ENCODE peak calls at places on chromosomes 1 and 21, in seven cellular contexts. G, O, J, V, X, C and A are unnamed samples.

GRCh38 chr1:192814805-192815204 is 6.0 kb downstream of the RGS2 start:
- DNase-seq in G (no peak), O (no peak), J (no peak), V (no peak), X (no peak), C (no peak), A (no peak)

GRCh38 chr1:103284270-103284669 is 175.9 kb upstream of the COL11A1 start:
- DNase-seq in G (no peak), O (no peak), J (no peak), V (no peak), X (no peak), C (peak), A (no peak)

GRCh38 chr21:30257773-30258172 is 25.0 kb downstream of the KRTAP24-1 start:
- DNase-seq in G (peak), O (peak), J (no peak), V (peak), X (peak), C (peak), A (peak)

GRCh38 chr1:72122099-72122893 is 160.0 kb downstream of the NEGR1 start:
- DNase-seq in G (no peak), O (no peak), J (no peak), V (no peak), X (no peak), C (peak), A (no peak)

GRCh38 chr1:105793541-105794146 is 1262.8 kb upstream of the PRMT6 start:
- DNase-seq in G (peak), O (peak), J (peak), V (peak), X (peak), C (peak), A (peak)

GRCh38 chr1:17119744-17120482 is 662 bp upstream of the PADI2 start:
- DNase-seq in G (no peak), O (no peak), J (no peak), V (no peak), X (no peak), C (no peak), A (no peak)

GRCh38 chr1:217134857-217135568 is 411.8 kb upstream of the ESRRG start:
- DNase-seq in G (peak), O (peak), J (no peak), V (no peak), X (no peak), C (peak), A (no peak)

GRCh38 chr1:80509965-80510522 is 1290.7 kb upstream of the ADGRL2 start:
- DNase-seq in G (peak), O (no peak), J (no peak), V (no peak), X (no peak), C (no peak), A (no peak)

GRCh38 chr1:25232866-25233784 is 823 bp upstream of the SYF2 start:
- DNase-seq in G (peak), O (peak), J (peak), V (peak), X (peak), C (peak), A (peak)

GRCh38 chr1:30763654-30764248 is 6.2 kb upstream of the LAPTM5 start:
- DNase-seq in G (no peak), O (no peak), J (no peak), V (no peak), X (no peak), C (peak), A (no peak)

GRCh38 chr1:35290452-35290851 is 21.9 kb downstream of the ZMYM4 start:
- DNase-seq in G (no peak), O (no peak), J (no peak), V (no peak), X (no peak), C (no peak), A (no peak)

GRCh38 chr21:33383056-33383888 is 19.9 kb upstream of the IFNGR2 start:
- DNase-seq in G (peak), O (no peak), J (no peak), V (peak), X (peak), C (peak), A (peak)

GRCh38 chr1:72636636-72637035 is 354.3 kb upstream of the NEGR1 start:
- DNase-seq in G (no peak), O (no peak), J (peak), V (no peak), X (no peak), C (no peak), A (no peak)

GRCh38 chr1:22326931-22327330 is 124.7 kb upstream of the ZBTB40 start:
- DNase-seq in G (no peak), O (no peak), J (no peak), V (no peak), X (no peak), C (no peak), A (no peak)

GRCh38 chr1:244603498-244603897 is 49.4 kb upstream of the DESI2 start:
- DNase-seq in G (no peak), O (peak), J (peak), V (peak), X (peak), C (peak), A (peak)

GRCh38 chr21:26887241-26887640 is 42.0 kb upstream of the ADAMTS1 start:
- DNase-seq in G (no peak), O (no peak), J (peak), V (no peak), X (no peak), C (peak), A (no peak)

GRCh38 chr1:155893389-155894142 is 17.6 kb downstream of the RIT1 start:
- DNase-seq in G (peak), O (no peak), J (no peak), V (peak), X (no peak), C (peak), A (peak)

GRCh38 chr1:37995773-37996379 is 6.1 kb upstream of the SF3A3 start:
- DNase-seq in G (no peak), O (no peak), J (no peak), V (no peak), X (peak), C (peak), A (peak)

GRCh38 chr1:64798857-64799256 is 54.0 kb downstream of the RAVER2 start:
- DNase-seq in G (no peak), O (no peak), J (no peak), V (no peak), X (no peak), C (no peak), A (peak)

GRCh38 chr1:153422450-153423068 is 6.2 kb downstream of the S100A7A start:
- DNase-seq in G (peak), O (peak), J (no peak), V (peak), X (peak), C (peak), A (peak)

GRCh38 chr1:53277326-53277725 is 39.0 kb upstream of the MAGOH start:
- DNase-seq in G (no peak), O (no peak), J (no peak), V (no peak), X (no peak), C (no peak), A (no peak)

GRCh38 chr1:51158263-51158662 is 56.2 kb downstream of the C1orf185 start:
- DNase-seq in G (no peak), O (no peak), J (no peak), V (no peak), X (no peak), C (no peak), A (no peak)

GRCh38 chr1:186050360-186050759 is 316.2 kb downstream of the HMCN1 start:
- DNase-seq in G (peak), O (no peak), J (no peak), V (no peak), X (no peak), C (peak), A (no peak)

GRCh38 chr21:39000496-39000895 is 182.8 kb downstream of the PSMG1 start:
- DNase-seq in G (no peak), O (no peak), J (no peak), V (no peak), X (no peak), C (no peak), A (no peak)

GRCh38 chr1:207495816-207496792 is at the start of gene CR1:
- DNase-seq in G (no peak), O (peak), J (no peak), V (peak), X (no peak), C (peak), A (peak)

GRCh38 chr21:38813554-38813953 is 7.8 kb downstream of the ETS2 start:
- DNase-seq in G (no peak), O (no peak), J (no peak), V (no peak), X (peak), C (no peak), A (peak)

GRCh38 chr1:225767591-225768540 is 9.8 kb upstream of the SRP9 start:
- DNase-seq in G (no peak), O (no peak), J (no peak), V (peak), X (no peak), C (peak), A (no peak)